ENCODE peak calls at places on chromosomes 6 and 20, in nine cellular contexts. A, R, I, P, D, X, Q, C and F are unnamed samples.

GRCh38 chr6:6469074-6469473 is 119.4 kb upstream of the LY86 start:
- DNase-seq in A (no peak), R (peak), I (no peak), P (no peak), D (no peak), X (peak), Q (peak), C (no peak), F (no peak)

GRCh38 chr20:32034581-32035397 is 17.3 kb upstream of the HCK start:
- DNase-seq in A (no peak), R (no peak), I (peak), P (peak), D (no peak), X (no peak), Q (no peak), C (no peak), F (peak)

GRCh38 chr20:31833130-31833930 is 12.1 kb downstream of the FOXS1 start:
- DNase-seq in A (peak), R (peak), I (peak), P (peak), D (peak), X (no peak), Q (peak), C (no peak), F (peak)

GRCh38 chr6:1612902-1613301 is 3.2 kb downstream of the FOXC1 start:
- DNase-seq in A (no peak), R (peak), I (no peak), P (no peak), D (peak), X (peak), Q (peak), C (peak), F (no peak)

GRCh38 chr6:86516087-86516486 is 421.2 kb upstream of the HTR1E start:
- DNase-seq in A (no peak), R (no peak), I (no peak), P (peak), D (no peak), X (no peak), Q (no peak), C (no peak), F (peak)

GRCh38 chr6:168864541-168865495 is 388.8 kb downstream of the THBS2 start:
- DNase-seq in A (no peak), R (no peak), I (no peak), P (no peak), D (no peak), X (no peak), Q (no peak), C (no peak), F (no peak)

GRCh38 chr20:34578521-34579147 is 20.1 kb downstream of the MAP1LC3A start:
- DNase-seq in A (no peak), R (no peak), I (no peak), P (no peak), D (no peak), X (no peak), Q (no peak), C (no peak), F (no peak)

GRCh38 chr6:127582777-127583462 is 5.9 kb downstream of the C6orf58 start:
- DNase-seq in A (peak), R (peak), I (no peak), P (no peak), D (no peak), X (peak), Q (peak), C (no peak), F (no peak)

GRCh38 chr20:62710886-62711702 is 2.5 kb downstream of the NTSR1 start:
- DNase-seq in A (no peak), R (peak), I (no peak), P (no peak), D (no peak), X (peak), Q (no peak), C (no peak), F (no peak)

GRCh38 chr6:10151144-10151915 is 263.5 kb downstream of the TFAP2A start:
- DNase-seq in A (no peak), R (peak), I (no peak), P (no peak), D (no peak), X (peak), Q (no peak), C (no peak), F (no peak)

GRCh38 chr20:61560361-61560853 is 308.3 kb downstream of the CDH4 start:
- DNase-seq in A (no peak), R (no peak), I (no peak), P (no peak), D (peak), X (peak), Q (peak), C (peak), F (no peak)

GRCh38 chr20:61355096-61355495 is 103.0 kb downstream of the CDH4 start:
- DNase-seq in A (no peak), R (no peak), I (no peak), P (no peak), D (no peak), X (no peak), Q (peak), C (no peak), F (no peak)

GRCh38 chr6:36724514-36725385 is 27.1 kb downstream of the RAB44 start:
- DNase-seq in A (peak), R (peak), I (peak), P (peak), D (peak), X (peak), Q (peak), C (peak), F (peak)

GRCh38 chr6:147911686-147912085 is 403.2 kb downstream of the SAMD5 start:
- DNase-seq in A (no peak), R (no peak), I (no peak), P (no peak), D (no peak), X (no peak), Q (no peak), C (no peak), F (no peak)

GRCh38 chr6:99543968-99544367 is 24.5 kb downstream of the CCNC start:
- DNase-seq in A (no peak), R (no peak), I (no peak), P (no peak), D (no peak), X (no peak), Q (no peak), C (no peak), F (no peak)
- TF ChIP-seq CTCF in A (no peak), R (no peak), I (no peak), P (no peak), D (peak), X (no peak), Q (no peak), C (no peak), F (no peak)

GRCh38 chr20:58668901-58669286 is 17.8 kb downstream of the STX16 start:
- DNase-seq in A (no peak), R (no peak), I (no peak), P (peak), D (no peak), X (no peak), Q (no peak), C (no peak), F (no peak)

GRCh38 chr20:58669287-58670006 is 18.4 kb downstream of the STX16 start:
- DNase-seq in A (no peak), R (no peak), I (no peak), P (peak), D (peak), X (no peak), Q (no peak), C (no peak), F (peak)

GRCh38 chr20:58667975-58668374 is 16.9 kb downstream of the STX16 start:
- DNase-seq in A (no peak), R (no peak), I (no peak), P (no peak), D (peak), X (no peak), Q (no peak), C (no peak), F (peak)

GRCh38 chr20:58670659-58671058 is 19.6 kb downstream of the STX16 start:
- DNase-seq in A (no peak), R (no peak), I (no peak), P (no peak), D (no peak), X (no peak), Q (no peak), C (no peak), F (no peak)

GRCh38 chr20:58670097-58670496 is 19.0 kb downstream of the STX16 start:
- DNase-seq in A (no peak), R (no peak), I (no peak), P (no peak), D (no peak), X (no peak), Q (no peak), C (no peak), F (no peak)
- H3K4me3 ChIP-seq in A (no peak), R (no peak), I (no peak), P (peak), D (no peak), X (no peak), Q (no peak), C (no peak), F (no peak)

GRCh38 chr6:34028691-34029360 is 117.1 kb downstream of the GRM4 start:
- DNase-seq in A (no peak), R (no peak), I (no peak), P (no peak), D (no peak), X (no peak), Q (no peak), C (no peak), F (no peak)

GRCh38 chr6:34027445-34027936 is 118.4 kb downstream of the GRM4 start:
- DNase-seq in A (peak), R (peak), I (peak), P (peak), D (peak), X (peak), Q (peak), C (no peak), F (peak)

GRCh38 chr6:34029489-34030280 is 116.2 kb downstream of the GRM4 start:
- DNase-seq in A (no peak), R (no peak), I (no peak), P (no peak), D (no peak), X (no peak), Q (no peak), C (no peak), F (no peak)

GRCh38 chr6:34025851-34026250 is 120.0 kb downstream of the GRM4 start:
- DNase-seq in A (no peak), R (no peak), I (no peak), P (no peak), D (no peak), X (no peak), Q (no peak), C (no peak), F (no peak)

DNA sequence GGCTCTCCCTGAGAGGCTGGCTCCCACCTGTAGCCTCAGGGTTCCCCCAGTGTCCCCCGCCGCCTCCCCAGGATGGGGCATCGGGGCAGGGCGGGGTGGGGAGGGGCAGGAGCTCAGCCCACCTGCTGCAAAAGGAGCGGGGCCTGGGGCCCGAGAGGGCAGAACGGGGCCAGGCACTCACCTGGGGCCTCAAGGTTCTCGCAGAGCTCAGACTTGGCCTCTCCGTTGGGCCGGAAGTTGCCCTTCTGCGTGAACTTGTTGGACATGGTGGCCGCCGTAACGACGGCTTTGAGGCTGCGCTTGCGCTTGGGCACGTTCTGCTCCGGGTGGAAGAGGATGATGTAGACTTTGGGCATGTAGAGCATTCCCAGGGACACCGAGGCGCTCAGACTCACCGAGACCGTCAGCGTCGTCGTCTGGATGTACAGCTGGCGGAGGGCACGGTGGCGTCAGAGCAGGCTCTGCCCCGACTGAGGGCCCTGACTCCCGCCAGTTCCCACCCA is 117.9 kb downstream of the GRM4 start:
- DNase-seq in A (no peak), R (no peak), I (no peak), P (no peak), D (no peak), X (no peak), Q (no peak), C (no peak), F (no peak)
- TF ChIP-seq CTCF in A (no peak), R (no peak), I (no peak), P (no peak), D (peak), X (no peak), Q (no peak), C (no peak), F (no peak)

GRCh38 chr6:27159725-27160124 is 87.8 kb upstream of the PRSS16 start:
- DNase-seq in A (no peak), R (no peak), I (no peak), P (no peak), D (no peak), X (no peak), Q (no peak), C (no peak), F (no peak)

GRCh38 chr6:27154696-27155095 is 92.8 kb upstream of the PRSS16 start:
- DNase-seq in A (no peak), R (no peak), I (no peak), P (no peak), D (no peak), X (no peak), Q (no peak), C (no peak), F (no peak)

GRCh38 chr6:27156874-27157460 is 90.5 kb upstream of the PRSS16 start:
- DNase-seq in A (no peak), R (no peak), I (no peak), P (no peak), D (no peak), X (no peak), Q (no peak), C (no peak), F (no peak)

GRCh38 chr6:27158316-27158643 is 89.2 kb upstream of the PRSS16 start:
- DNase-seq in A (no peak), R (no peak), I (no peak), P (no peak), D (no peak), X (no peak), Q (no peak), C (no peak), F (no peak)

DNA sequence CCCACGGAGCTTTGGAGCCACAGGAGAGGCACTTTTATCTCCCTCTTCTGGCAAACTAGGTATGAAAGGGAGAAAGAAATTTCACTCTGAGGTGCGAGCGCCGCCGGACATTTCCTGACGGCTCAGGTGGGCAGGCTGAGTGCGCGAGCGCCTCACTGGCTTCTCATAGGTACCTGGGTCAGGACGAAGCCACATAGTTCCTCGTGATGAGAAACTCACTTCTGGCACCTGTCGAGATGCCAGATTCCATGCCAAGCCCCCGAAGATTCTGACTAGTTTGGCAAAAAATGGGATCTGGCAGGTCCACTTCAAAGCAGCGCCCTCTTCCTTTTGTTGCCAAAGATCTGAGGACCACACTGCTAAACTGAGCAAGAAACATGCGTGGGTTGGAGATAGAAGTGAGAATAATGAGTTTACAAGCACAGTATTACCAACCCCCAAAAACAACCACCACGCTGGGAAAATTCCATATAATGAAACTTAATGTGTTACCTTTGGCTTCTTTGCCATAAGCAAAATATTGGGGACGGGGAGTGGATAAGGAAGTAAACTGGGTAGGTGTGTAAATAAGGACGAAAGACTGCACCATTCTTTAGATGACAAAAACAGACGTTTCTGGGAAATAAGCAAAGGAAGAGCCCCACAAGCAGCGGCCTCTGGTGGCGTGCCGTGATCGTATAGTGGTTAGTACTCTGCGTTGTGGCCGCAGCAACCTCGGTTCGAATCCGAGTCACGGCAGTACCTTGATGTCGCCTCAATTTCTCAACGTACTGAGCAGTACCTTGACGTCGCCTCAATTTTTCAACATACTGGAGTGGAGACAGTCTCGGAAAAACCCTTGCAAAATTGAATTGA is 89.8 kb upstream of the PRSS16 start:
- DNase-seq in A (peak), R (peak), I (peak), P (peak), D (peak), X (peak), Q (peak), C (no peak), F (peak)
- H3K4me3 ChIP-seq in A (peak), R (peak), I (peak), P (peak), D (peak), X (peak), Q (peak), C (peak), F (peak)